ENCODE peak calls at places on chromosomes 4 and X, in seven cellular contexts. M, A, N, L, U, P and R are unnamed samples.

GRCh38 chr4:61160484-61160883 is 39.6 kb upstream of the ADGRL3 start:
- ATAC-seq in M (no peak), A (no peak), N (peak; percentile 59), L (no peak), U (no peak), P (no peak), R (no peak)

GRCh38 chr4:27692098-27692679 is 831.5 kb downstream of the STIM2 start:
- ATAC-seq in M (no peak), A (no peak), N (peak; percentile 97), L (peak; percentile 42), U (no peak), P (no peak), R (no peak)

GRCh38 chr4:71816676-71817303 is 32.9 kb upstream of the GC start:
- ATAC-seq in M (no peak), A (no peak), N (no peak), L (no peak), U (no peak), P (no peak), R (no peak)

GRCh38 chrX:20056704-20057103 is 60.0 kb downstream of the MAP7D2 start:
- ATAC-seq in M (no peak), A (peak; percentile 25), N (no peak), L (no peak), U (no peak), P (no peak), R (no peak)

GRCh38 chr4:13298655-13299054 is 185.5 kb downstream of the RAB28 start:
- ATAC-seq in M (no peak), A (no peak), N (no peak), L (no peak), U (no peak), P (no peak), R (no peak)

GRCh38 chr4:150510176-150510875 is 71.6 kb upstream of the MAB21L2 start:
- ATAC-seq in M (no peak), A (no peak), N (no peak), L (peak; percentile 92), U (no peak), P (no peak), R (no peak)

GRCh38 chrX:153922932-153923857 is 2.9 kb downstream of the ARHGAP4 start:
- ATAC-seq in M (no peak), A (no peak), N (peak; percentile 10), L (peak; percentile 83), U (peak; percentile 19), P (no peak), R (no peak)

GRCh38 chr4:113450681-113451080 is 310.9 kb downstream of the CAMK2D start:
- ATAC-seq in M (no peak), A (no peak), N (no peak), L (no peak), U (no peak), P (no peak), R (no peak)

GRCh38 chrX:11100281-11101035 is 10.7 kb upstream of the HCCS start:
- ATAC-seq in M (no peak), A (no peak), N (peak; percentile 48), L (peak; percentile 94), U (peak; percentile 65), P (no peak), R (no peak)

GRCh38 chrX:44415639-44416386 is 72.3 kb upstream of the EFHC2 start:
- ATAC-seq in M (no peak), A (no peak), N (no peak), L (no peak), U (no peak), P (no peak), R (no peak)

GRCh38 chr4:793109-793861 is 32.6 kb downstream of the CPLX1 start:
- ATAC-seq in M (peak; percentile 52), A (no peak), N (peak; percentile 10), L (no peak), U (peak; percentile 36), P (no peak), R (no peak)

GRCh38 chr4:132642196-132642817 is 506.8 kb upstream of the PCDH10 start:
- ATAC-seq in M (no peak), A (no peak), N (peak; percentile 96), L (peak; percentile 29), U (no peak), P (no peak), R (no peak)

GRCh38 chrX:20212486-20213089 is 54.1 kb downstream of the RPS6KA3 start:
- ATAC-seq in M (peak; percentile 82), A (no peak), N (no peak), L (no peak), U (no peak), P (no peak), R (no peak)

GRCh38 chr4:17687237-17687857 is 72.9 kb downstream of the MED28 start:
- ATAC-seq in M (no peak), A (no peak), N (no peak), L (no peak), U (no peak), P (no peak), R (no peak)

GRCh38 chrX:142089193-142089592 is 115.9 kb downstream of the MAGEC2 start:
- ATAC-seq in M (no peak), A (no peak), N (no peak), L (peak; percentile 59), U (no peak), P (no peak), R (no peak)